ENCODE peak calls at places on chromosomes 4 and X, in four cellular contexts. F is heart right ventricle, X is mucosa of descending colon, V is adrenal gland. Q is an unnamed sample.

GRCh38 chrX:40171513-40172168 is 73.9 kb upstream of the BCOR start:
- DNase-seq in X (peak), F (peak), V (peak), Q (no peak)

GRCh38 chr4:54384563-54384962 is 155.5 kb downstream of the PDGFRA start:
- DNase-seq in V (peak), X (peak), F (no peak), Q (no peak)

GRCh38 chr4:123564758-123565346 is 168.3 kb downstream of the SPRY1 start:
- DNase-seq in X (peak), V (peak), F (no peak), Q (peak)

GRCh38 chr4:152983221-152983620 is 47.1 kb downstream of the FHDC1 start:
- DNase-seq in V (no peak), F (no peak), X (no peak), Q (peak)

GRCh38 chrX:95040104-95040503 is 1366.1 kb downstream of the FAM133A start:
- DNase-seq in F (no peak), X (no peak), V (no peak), Q (no peak)

GRCh38 chr4:174427562-174428140 is 94.6 kb downstream of the HPGD start:
- DNase-seq in F (no peak), V (no peak), X (no peak), Q (no peak)

GRCh38 chr4:148079945-148080344 is 348.1 kb downstream of the ARHGAP10 start:
- DNase-seq in F (no peak), X (no peak), V (no peak), Q (no peak)

GRCh38 chr4:151777471-151777870 is 16.7 kb upstream of the GATB start:
- DNase-seq in X (no peak), V (no peak), F (no peak), Q (no peak)

DNA sequence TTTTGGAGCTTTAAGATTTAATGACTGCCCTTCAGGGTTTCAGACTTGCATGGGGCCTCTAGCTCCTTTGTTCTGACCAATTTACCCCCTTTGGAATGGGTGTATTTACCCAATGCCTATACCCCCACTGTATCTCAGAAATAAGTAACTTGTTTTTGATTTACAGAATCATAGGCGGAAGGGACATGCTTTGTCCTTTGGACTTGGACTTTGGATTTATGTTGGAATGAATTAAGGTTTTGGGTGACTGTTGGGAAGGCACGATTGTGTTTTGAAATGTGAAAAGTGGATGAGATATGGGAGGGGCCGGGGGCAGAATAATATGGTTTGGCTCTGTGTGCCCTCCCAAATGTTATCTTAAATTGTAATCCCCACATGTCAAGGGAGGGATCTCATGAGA is 1824.7 kb downstream of the PCDH7 start:
- DNase-seq in X (no peak), F (no peak), V (no peak), Q (no peak)
- TF ChIP-seq CTCF in X (no peak), F (no peak), V (no peak), Q (no peak)

GRCh38 chr4:48944659-48945290 is 38.2 kb upstream of the OCIAD2 start:
- DNase-seq in X (peak), F (no peak), V (peak), Q (peak)
- TF ChIP-seq CTCF in X (no peak), F (no peak), V (no peak), Q (peak)

GRCh38 chrX:54931107-54931506 is 10.5 kb downstream of the TRO start:
- DNase-seq in V (no peak), X (no peak), F (no peak), Q (no peak)

GRCh38 chrX:54930291-54931049 is 9.8 kb downstream of the TRO start:
- DNase-seq in X (no peak), V (no peak), F (no peak), Q (no peak)

GRCh38 chrX:54923376-54923775 is 2.8 kb downstream of the TRO start:
- DNase-seq in V (no peak), X (no peak), F (no peak), Q (no peak)

GRCh38 chrX:54928876-54929275 is 8.3 kb downstream of the TRO start:
- DNase-seq in F (no peak), V (no peak), X (no peak), Q (no peak)

GRCh38 chrX:54926978-54927377 is 6.4 kb downstream of the TRO start:
- DNase-seq in V (no peak), X (no peak), F (no peak), Q (no peak)
- TF ChIP-seq CTCF in V (no peak), X (no peak), F (no peak), Q (no peak)

GRCh38 chr4:183100827-183101226 is 1.8 kb downstream of the WWC2 start:
- DNase-seq in X (no peak), F (no peak), V (no peak), Q (no peak)

GRCh38 chr4:183098723-183099536 is at the start of gene WWC2:
- DNase-seq in F (peak), X (peak), V (peak), Q (peak)

GRCh38 chr4:183098080-183098722 is 856 bp upstream of the WWC2 start:
- DNase-seq in V (peak), X (peak), F (peak), Q (peak)

GRCh38 chr4:183100298-183100599 is 1.2 kb downstream of the WWC2 start:
- DNase-seq in F (no peak), X (no peak), V (no peak), Q (no peak)

DNA sequence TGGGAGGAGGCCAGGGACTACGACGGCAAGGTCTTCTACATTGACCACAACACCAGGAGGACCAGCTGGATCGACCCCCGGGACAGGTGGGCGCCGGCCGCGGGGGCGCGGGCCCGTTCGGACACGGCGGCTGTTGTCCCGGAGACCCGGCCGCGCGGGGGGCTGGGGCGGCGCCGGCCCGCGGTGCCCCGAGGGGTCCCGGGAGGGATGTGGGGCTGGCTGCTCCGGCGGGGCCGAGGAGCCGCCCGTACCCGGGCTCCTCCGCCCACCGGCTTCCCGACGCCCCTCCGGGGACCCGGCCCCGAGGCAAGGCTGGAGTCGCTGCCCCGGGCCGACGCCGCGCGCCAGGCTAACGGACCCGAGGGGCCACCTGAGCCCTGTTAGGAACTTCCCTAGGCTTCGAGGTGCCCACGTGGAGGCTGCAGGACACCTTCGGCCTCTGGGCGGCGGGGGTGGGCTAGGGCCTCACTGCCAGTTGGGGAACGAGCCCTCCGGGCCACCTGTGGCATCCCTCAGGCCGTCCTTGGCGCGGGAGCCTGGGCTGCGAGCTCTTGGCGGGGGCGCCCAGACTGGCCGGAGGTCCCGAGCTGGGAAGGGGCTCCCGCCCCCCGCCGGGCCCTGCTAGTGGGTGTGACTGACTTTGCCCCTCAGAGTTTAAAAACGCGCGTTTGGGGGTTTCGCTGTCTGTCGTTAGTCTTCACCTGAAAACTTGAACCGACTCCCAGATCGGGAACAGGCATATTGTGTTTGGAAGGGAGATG is 660 bp downstream of the WWC2 start:
- DNase-seq in V (peak), F (peak), X (no peak), Q (peak)
- TF ChIP-seq CTCF in V (no peak), F (peak), X (no peak), Q (no peak)

DNA sequence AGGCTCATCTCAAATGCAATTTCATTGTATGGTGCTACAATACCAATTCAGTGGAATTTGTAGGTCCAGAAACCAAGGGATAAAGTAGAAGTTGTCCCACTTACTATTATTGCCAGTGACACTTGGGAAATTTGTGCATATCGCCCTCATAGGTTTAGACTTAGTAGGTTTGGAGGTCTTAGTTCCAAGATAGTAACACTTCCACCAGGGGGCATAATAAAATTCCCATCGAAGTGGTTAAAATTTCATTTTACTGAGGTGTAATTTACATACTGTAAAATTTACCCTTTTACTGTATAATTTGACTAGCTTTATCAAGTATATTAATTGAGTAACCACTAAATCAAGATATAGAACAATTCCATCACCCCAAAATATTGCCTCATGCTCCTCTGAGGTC is 174.6 kb downstream of the INPP4B start:
- DNase-seq in X (no peak), F (no peak), V (no peak), Q (no peak)
- TF ChIP-seq CTCF in X (no peak), F (no peak), V (no peak), Q (peak)

DNA sequence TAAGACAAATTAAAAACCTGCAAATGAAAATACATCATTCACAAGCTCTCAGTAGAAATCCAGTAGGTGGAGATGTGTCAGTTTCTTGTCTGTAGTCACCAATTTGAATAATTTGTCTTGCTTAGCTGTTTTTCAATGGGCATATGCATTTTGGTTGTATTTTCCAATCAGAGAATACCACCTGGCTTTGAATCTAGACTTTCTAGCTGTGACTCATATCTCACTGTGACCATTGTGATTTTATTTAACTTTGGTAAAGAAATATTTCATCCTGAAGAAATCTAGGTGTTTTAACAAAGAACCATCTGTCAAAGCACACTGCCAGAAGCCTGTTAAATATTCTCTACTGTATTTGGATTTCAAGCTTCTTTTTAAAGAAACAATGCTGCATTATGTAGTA is 1650.6 kb upstream of the IGFBP7 start:
- DNase-seq in F (no peak), V (no peak), X (no peak), Q (no peak)
- TF ChIP-seq CTCF in F (no peak), V (no peak), X (no peak), Q (no peak)

GRCh38 chr4:6676722-6677558 is 16.7 kb upstream of the S100P start:
- DNase-seq in V (no peak), F (no peak), X (no peak), Q (no peak)

GRCh38 chr4:6674500-6675149 is 19.1 kb upstream of the S100P start:
- DNase-seq in V (no peak), F (no peak), X (peak), Q (no peak)

GRCh38 chr4:6671648-6672047 is 22.0 kb upstream of the S100P start:
- DNase-seq in X (no peak), F (no peak), V (no peak), Q (no peak)

GRCh38 chr4:6672131-6672530 is 21.5 kb upstream of the S100P start:
- DNase-seq in X (no peak), V (no peak), F (no peak), Q (no peak)

GRCh38 chr4:6673660-6674499 is 19.8 kb upstream of the S100P start:
- DNase-seq in V (peak), F (peak), X (peak), Q (peak)
- TF ChIP-seq CTCF in V (no peak), F (no peak), X (no peak), Q (no peak)

GRCh38 chr4:5387457-5387856 is 320.9 kb downstream of the EVC2 start:
- DNase-seq in X (no peak), F (no peak), V (no peak), Q (no peak)

GRCh38 chr4:5385741-5386251 is 322.6 kb downstream of the EVC2 start:
- DNase-seq in X (peak), F (peak), V (no peak), Q (no peak)

GRCh38 chr4:5391492-5391891 is 316.9 kb downstream of the EVC2 start:
- DNase-seq in X (no peak), F (no peak), V (no peak), Q (no peak)

GRCh38 chr4:5386921-5387320 is 321.4 kb downstream of the EVC2 start:
- DNase-seq in X (no peak), V (no peak), F (no peak), Q (no peak)

DNA sequence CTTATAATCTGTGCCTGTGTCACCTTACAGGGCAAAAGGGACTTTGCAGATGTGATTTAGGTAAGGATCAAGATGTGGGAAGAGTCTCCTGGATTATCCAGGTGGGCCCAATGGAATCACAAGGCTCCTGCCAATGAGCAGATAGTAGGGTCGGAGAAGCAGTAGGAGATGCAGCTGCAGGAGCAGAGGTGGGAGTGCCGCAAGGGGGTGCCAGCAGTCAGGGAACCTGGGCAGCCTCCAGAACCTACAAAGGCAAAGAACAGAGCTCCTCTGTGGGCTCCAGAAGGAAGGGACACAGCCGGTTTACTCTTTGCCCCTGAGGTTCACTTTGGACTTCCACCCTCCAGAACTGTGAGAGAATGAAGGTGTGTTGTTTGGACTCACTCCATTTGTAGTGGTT is 318.6 kb downstream of the EVC2 start:
- DNase-seq in F (no peak), X (no peak), V (no peak), Q (no peak)
- TF ChIP-seq CTCF in F (no peak), X (no peak), V (no peak), Q (no peak)